ENCODE peak calls at places on chromosomes 12 and 14, in four cellular contexts. One of them, this sample, is unnamed.

GRCh38 chr12:47999816-48000215 is 4.5 kb downstream of the COL2A1 start:
- DNase-seq in pancreas: no peak
- DNase-seq in body of pancreas: no peak
- DNase-seq in psoas muscle: no peak
- DNase-seq in this sample: no peak

GRCh38 chr12:15772405-15773018 is 16.7 kb downstream of the EPS8 start:
- DNase-seq in psoas muscle: no peak
- DNase-seq in pancreas: no peak
- DNase-seq in body of pancreas: no peak
- DNase-seq in this sample: no peak

GRCh38 chr12:48454675-48455074 is 17.7 kb upstream of the ANP32D start:
- DNase-seq in pancreas: no peak
- DNase-seq in psoas muscle: no peak
- DNase-seq in body of pancreas: no peak
- DNase-seq in this sample: no peak

GRCh38 chr14:91295276-91295845 is 50.9 kb upstream of the GPR68 start:
- DNase-seq in body of pancreas: no peak
- DNase-seq in pancreas: no peak
- DNase-seq in psoas muscle: no peak
- DNase-seq in this sample: no peak

GRCh38 chr12:6375269-6376078 is at the start of gene SCNN1A:
- DNase-seq in psoas muscle: no peak
- DNase-seq in body of pancreas: peak; percentile 82
- DNase-seq in pancreas: peak; percentile 85
- DNase-seq in this sample: no peak

GRCh38 chr12:49972122-49972521 is 625 bp upstream of the AQP6 start:
- DNase-seq in psoas muscle: no peak
- DNase-seq in pancreas: no peak
- DNase-seq in body of pancreas: no peak
- DNase-seq in this sample: no peak

GRCh38 chr12:69388371-69388770 is 28.8 kb downstream of the YEATS4 start:
- DNase-seq in psoas muscle: no peak
- DNase-seq in body of pancreas: no peak
- DNase-seq in pancreas: no peak
- DNase-seq in this sample: peak; percentile 7

GRCh38 chr12:57889541-57889989 is 43.0 kb upstream of the CTDSP2 start:
- DNase-seq in pancreas: no peak
- DNase-seq in body of pancreas: peak; percentile 54
- DNase-seq in psoas muscle: peak; percentile 84
- DNase-seq in this sample: no peak

GRCh38 chr14:28301179-28301578 is 465.4 kb upstream of the FOXG1 start:
- DNase-seq in body of pancreas: no peak
- DNase-seq in pancreas: no peak
- DNase-seq in psoas muscle: no peak
- DNase-seq in this sample: no peak

GRCh38 chr14:94180655-94181271 is 6.6 kb downstream of the PPP4R4 start:
- DNase-seq in body of pancreas: no peak
- DNase-seq in pancreas: no peak
- DNase-seq in psoas muscle: no peak
- DNase-seq in this sample: peak; percentile 14

GRCh38 chr12:57899010-57899662 is 42.2 kb upstream of the ATP23 start:
- DNase-seq in psoas muscle: peak; percentile 83
- DNase-seq in body of pancreas: peak; percentile 30
- DNase-seq in pancreas: peak; percentile 47
- DNase-seq in this sample: peak; percentile 89

GRCh38 chr14:61218157-61218556 is 63.0 kb downstream of the TMEM30B start:
- DNase-seq in pancreas: no peak
- DNase-seq in psoas muscle: no peak
- DNase-seq in body of pancreas: no peak
- DNase-seq in this sample: no peak

GRCh38 chr12:70809887-70810286 is 110.7 kb downstream of the PTPRR start:
- DNase-seq in body of pancreas: no peak
- DNase-seq in pancreas: no peak
- DNase-seq in psoas muscle: no peak
- DNase-seq in this sample: no peak

GRCh38 chr14:54108481-54109471 is 152.2 kb upstream of the BMP4 start:
- DNase-seq in psoas muscle: no peak
- DNase-seq in pancreas: no peak
- DNase-seq in body of pancreas: no peak
- DNase-seq in this sample: no peak

GRCh38 chr14:51328089-51328941 is 88.3 kb downstream of the TMX1 start:
- DNase-seq in psoas muscle: no peak
- DNase-seq in pancreas: no peak
- DNase-seq in body of pancreas: no peak
- DNase-seq in this sample: no peak

GRCh38 chr12:56028511-56029165 is 7.8 kb downstream of the IKZF4 start:
- DNase-seq in pancreas: no peak
- DNase-seq in body of pancreas: no peak
- DNase-seq in psoas muscle: no peak
- DNase-seq in this sample: no peak

GRCh38 chr14:22510527-22511110 is 78.4 kb downstream of the DAD1 start:
- DNase-seq in pancreas: no peak
- DNase-seq in body of pancreas: no peak
- DNase-seq in psoas muscle: no peak
- DNase-seq in this sample: no peak

GRCh38 chr12:94571556-94571955 is 78.8 kb downstream of the TMCC3 start:
- DNase-seq in pancreas: no peak
- DNase-seq in body of pancreas: peak; percentile 37
- DNase-seq in psoas muscle: no peak
- DNase-seq in this sample: no peak

GRCh38 chr14:76836029-76836630 is 9.9 kb downstream of the LRRC74A start:
- DNase-seq in body of pancreas: peak; percentile 70
- DNase-seq in psoas muscle: no peak
- DNase-seq in pancreas: peak; percentile 64
- DNase-seq in this sample: no peak

GRCh38 chr14:100114109-100114765 is 45.2 kb downstream of the DEGS2 start:
- DNase-seq in pancreas: no peak
- DNase-seq in psoas muscle: peak; percentile 35
- DNase-seq in body of pancreas: no peak
- DNase-seq in this sample: no peak

GRCh38 chr12:80195143-80195726 is 95.9 kb downstream of the OTOGL start:
- DNase-seq in psoas muscle: no peak
- DNase-seq in body of pancreas: peak; percentile 10
- DNase-seq in pancreas: no peak
- DNase-seq in this sample: no peak

GRCh38 chr12:66165141-66165540 is 4.7 kb downstream of the TMBIM4 start:
- DNase-seq in pancreas: no peak
- DNase-seq in body of pancreas: no peak
- DNase-seq in psoas muscle: no peak
- DNase-seq in this sample: no peak

GRCh38 chr14:91008759-91009409 is 51.6 kb downstream of the RPS6KA5 start:
- DNase-seq in psoas muscle: no peak
- DNase-seq in body of pancreas: peak; percentile 11
- DNase-seq in pancreas: no peak
- DNase-seq in this sample: peak; percentile 26

GRCh38 chr14:93977171-93977570 is 801 bp upstream of the ASB2 start:
- DNase-seq in body of pancreas: no peak
- DNase-seq in pancreas: no peak
- DNase-seq in psoas muscle: peak; percentile 49
- DNase-seq in this sample: no peak

GRCh38 chr12:106999444-106999843 is 12.5 kb upstream of the MTERF2 start:
- DNase-seq in psoas muscle: peak; percentile 61
- DNase-seq in body of pancreas: no peak
- DNase-seq in pancreas: no peak
- DNase-seq in this sample: no peak

GRCh38 chr12:130633771-130634170 is 82.3 kb downstream of the RIMBP2 start:
- DNase-seq in body of pancreas: peak; percentile 55
- DNase-seq in pancreas: no peak
- DNase-seq in psoas muscle: no peak
- DNase-seq in this sample: no peak

GRCh38 chr14:50230601-50231474 is 540 bp downstream of the SOS2 start:
- DNase-seq in body of pancreas: peak; percentile 65
- DNase-seq in pancreas: peak; percentile 80
- DNase-seq in psoas muscle: peak; percentile 81
- DNase-seq in this sample: peak; percentile 76

GRCh38 chr14:88492272-88493089 is 62.3 kb downstream of the PTPN21 start:
- DNase-seq in body of pancreas: peak; percentile 87
- DNase-seq in pancreas: no peak
- DNase-seq in psoas muscle: no peak
- DNase-seq in this sample: peak; percentile 15

GRCh38 chr12:109621271-109621671 is 47.7 kb downstream of the MVK start:
- DNase-seq in psoas muscle: no peak
- DNase-seq in pancreas: no peak
- DNase-seq in body of pancreas: no peak
- DNase-seq in this sample: no peak

GRCh38 chr12:14723763-14724162 is 27.4 kb upstream of the GUCY2C start:
- DNase-seq in psoas muscle: no peak
- DNase-seq in pancreas: peak; percentile 58
- DNase-seq in body of pancreas: peak; percentile 67
- DNase-seq in this sample: peak; percentile 18

GRCh38 chr14:76203086-76204001 is 51.6 kb downstream of the GPATCH2L start:
- DNase-seq in pancreas: no peak
- DNase-seq in psoas muscle: no peak
- DNase-seq in body of pancreas: peak; percentile 24
- DNase-seq in this sample: peak; percentile 66

GRCh38 chr12:102144221-102144620 is 24.2 kb downstream of the PARPBP start:
- DNase-seq in psoas muscle: no peak
- DNase-seq in pancreas: no peak
- DNase-seq in body of pancreas: no peak
- DNase-seq in this sample: no peak

GRCh38 chr14:45198551-45198950 is 54.5 kb downstream of the MIS18BP1 start:
- DNase-seq in pancreas: no peak
- DNase-seq in psoas muscle: no peak
- DNase-seq in body of pancreas: no peak
- DNase-seq in this sample: no peak

GRCh38 chr14:94677747-94678146 is 65.6 kb downstream of the SERPINA3 start:
- DNase-seq in pancreas: no peak
- DNase-seq in psoas muscle: no peak
- DNase-seq in body of pancreas: no peak
- DNase-seq in this sample: no peak

GRCh38 chr14:54818201-54819133 is 84.2 kb downstream of the GCH1 start:
- DNase-seq in psoas muscle: no peak
- DNase-seq in pancreas: no peak
- DNase-seq in body of pancreas: peak; percentile 54
- DNase-seq in this sample: no peak

GRCh38 chr12:125634813-125635212 is 569.6 kb downstream of the AACS start:
- DNase-seq in pancreas: no peak
- DNase-seq in body of pancreas: no peak
- DNase-seq in psoas muscle: no peak
- DNase-seq in this sample: no peak

GRCh38 chr12:7681535-7681934 is 14.0 kb downstream of the GDF3 start:
- DNase-seq in psoas muscle: no peak
- DNase-seq in pancreas: no peak
- DNase-seq in body of pancreas: no peak
- DNase-seq in this sample: no peak

GRCh38 chr12:119676022-119676421 is 8.1 kb downstream of the PRKAB1 start:
- DNase-seq in body of pancreas: no peak
- DNase-seq in psoas muscle: no peak
- DNase-seq in pancreas: no peak
- DNase-seq in this sample: no peak
- H3K36me3 ChIP-seq in body of pancreas: peaks cover 34% of the 10 kb centered on the region
- H3K36me3 ChIP-seq in psoas muscle: peaks cover 100% of the 10 kb centered on the region
- H3K36me3 ChIP-seq in pancreas: peaks cover 69% of the 10 kb centered on the region
- H3K36me3 ChIP-seq in this sample: peaks cover 55% of the 10 kb centered on the region

DNA sequence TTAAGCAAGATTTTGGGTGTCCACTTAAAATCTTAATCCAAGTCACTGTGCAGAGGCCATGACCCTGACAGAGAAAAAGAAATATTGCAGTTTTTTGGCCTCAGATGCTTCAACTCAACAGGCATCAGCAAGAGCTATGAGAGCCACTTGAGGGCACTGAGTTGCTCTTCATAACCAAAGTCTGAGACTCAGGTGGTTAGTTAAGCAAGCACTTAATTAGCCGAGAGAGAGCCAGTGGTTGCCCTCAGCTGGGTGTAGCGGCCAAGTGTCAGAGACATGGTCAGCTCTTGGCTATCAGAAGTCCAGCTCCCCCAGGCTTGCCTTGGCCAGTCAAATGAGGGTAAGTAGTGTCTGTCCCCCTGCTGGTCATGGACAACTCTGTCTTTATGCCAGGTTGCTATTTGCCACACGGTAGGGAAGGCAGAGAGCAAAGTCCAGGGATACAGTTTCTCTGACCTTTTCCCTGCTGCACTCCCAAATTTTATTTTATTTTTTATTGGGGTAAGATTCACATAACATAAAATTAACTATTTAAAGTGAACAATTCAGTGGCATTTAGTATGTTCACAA is 9.0 kb upstream of the KRT71 start:
- DNase-seq in body of pancreas: no peak
- DNase-seq in psoas muscle: no peak
- DNase-seq in pancreas: no peak
- DNase-seq in this sample: no peak
- TF ChIP-seq CTCF in body of pancreas: peak; percentile 23
- TF ChIP-seq CTCF in psoas muscle: no peak
- TF ChIP-seq CTCF in pancreas: no peak
- TF ChIP-seq CTCF in this sample: peak; percentile 25

GRCh38 chr12:20382117-20382516 is 13.8 kb downstream of the PDE3A start:
- DNase-seq in pancreas: no peak
- DNase-seq in psoas muscle: no peak
- DNase-seq in body of pancreas: no peak
- DNase-seq in this sample: no peak

GRCh38 chr12:20377750-20378149 is 9.4 kb downstream of the PDE3A start:
- DNase-seq in pancreas: no peak
- DNase-seq in body of pancreas: no peak
- DNase-seq in psoas muscle: no peak
- DNase-seq in this sample: no peak

GRCh38 chr12:20383612-20384011 is 15.3 kb downstream of the PDE3A start:
- DNase-seq in body of pancreas: no peak
- DNase-seq in pancreas: no peak
- DNase-seq in psoas muscle: no peak
- DNase-seq in this sample: no peak
- H3K4me3 ChIP-seq in body of pancreas: no peak overlapping the region
- H3K4me3 ChIP-seq in pancreas: no peak overlapping the region
- H3K4me3 ChIP-seq in psoas muscle: no peak overlapping the region
- H3K4me3 ChIP-seq in this sample: no peak overlapping the region

DNA sequence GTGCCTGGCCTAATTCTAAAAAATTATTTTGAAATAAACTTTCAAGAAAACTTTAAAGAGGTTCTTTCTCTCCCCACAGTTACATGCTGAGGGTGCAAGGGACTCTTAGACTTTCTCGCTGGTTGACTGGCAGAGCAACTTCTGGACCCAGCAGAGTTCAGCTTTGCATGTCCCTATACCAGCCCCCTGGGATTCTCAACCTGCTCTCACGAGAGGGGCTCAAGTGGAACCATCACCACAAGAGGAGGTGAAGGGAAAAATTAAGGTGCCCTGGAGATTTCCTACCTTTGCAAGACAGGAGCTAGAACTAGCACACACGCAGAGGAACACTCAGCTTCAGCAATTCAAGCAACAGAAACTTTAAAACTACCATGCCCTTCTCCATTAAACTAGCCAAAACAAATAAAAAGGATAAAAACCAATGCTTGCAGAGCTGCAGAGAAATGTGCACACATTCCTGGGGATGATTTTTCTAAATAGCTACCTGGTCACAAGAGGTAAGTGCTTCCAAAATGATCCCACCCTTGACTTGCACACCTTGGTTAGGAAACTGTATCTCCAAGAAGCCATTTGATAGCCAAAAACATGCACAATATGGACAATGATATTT is 2.5 kb downstream of the HVCN1 start:
- DNase-seq in psoas muscle: no peak
- DNase-seq in body of pancreas: no peak
- DNase-seq in pancreas: no peak
- DNase-seq in this sample: no peak
- H3K36me3 ChIP-seq in psoas muscle: no peaks in the 10 kb centered on the region
- H3K36me3 ChIP-seq in body of pancreas: no peaks in the 10 kb centered on the region
- H3K36me3 ChIP-seq in pancreas: no peaks in the 10 kb centered on the region
- H3K36me3 ChIP-seq in this sample: peaks cover 6% of the 10 kb centered on the region